ENCODE peak calls at places on chromosomes 6 and 20, in four cellular contexts. E is astrocyte, S is neuronal stem cell, Z is pancreas. I is an unnamed sample.

GRCh38 chr20:41182296-41183212 is 45.2 kb downstream of the PLCG1 start:
- DNase-seq in E (no peak), Z (no peak), S (no peak), I (no peak)

GRCh38 chr6:157047951-157048350 is 270.8 kb downstream of the ARID1B start:
- DNase-seq in S (no peak), E (no peak), Z (no peak), I (peak; percentile 33)

GRCh38 chr20:47397652-47398301 is 41.3 kb upstream of the ZMYND8 start:
- DNase-seq in Z (no peak), S (no peak), E (no peak), I (no peak)

GRCh38 chr6:163533443-163533842 is 118.9 kb downstream of the QKI start:
- DNase-seq in S (no peak), E (peak; percentile 93), Z (no peak), I (peak; percentile 97)

GRCh38 chr6:162733489-162733888 is 5.7 kb downstream of the PACRG start:
- DNase-seq in S (no peak), Z (no peak), E (no peak), I (no peak)

GRCh38 chr20:38190166-38190565 is 25.1 kb upstream of the TGM2 start:
- DNase-seq in S (no peak), Z (no peak), E (no peak), I (no peak)

GRCh38 chr6:32070814-32071466 is 32.7 kb downstream of the CYP21A2 start:
- DNase-seq in S (no peak), E (no peak), Z (no peak), I (no peak)

GRCh38 chr6:127222418-127222817 is 44.2 kb upstream of the RNF146 start:
- DNase-seq in S (no peak), E (no peak), Z (no peak), I (no peak)

GRCh38 chr6:144151010-144151727 is 852 bp downstream of the STX11 start:
- DNase-seq in S (no peak), E (no peak), Z (no peak), I (no peak)

GRCh38 chr20:44113642-44113945 is 73.4 kb downstream of the JPH2 start:
- DNase-seq in S (no peak), E (no peak), Z (no peak), I (no peak)

GRCh38 chr6:26022166-26022510 is 59.5 kb downstream of the TRIM38 start:
- DNase-seq in E (peak; percentile 78), S (no peak), Z (no peak), I (peak; percentile 88)

GRCh38 chr6:169845426-169846285 is 94.2 kb downstream of the ERMARD start:
- DNase-seq in E (no peak), S (no peak), Z (no peak), I (no peak)
- H3K4me1 ChIP-seq in E (no peaks in the 10 kb centered on the region), S (no peaks in the 10 kb centered on the region), Z (no peaks in the 10 kb centered on the region), I (no peaks in the 10 kb centered on the region)

GRCh38 chr20:34302723-34303528 is at the start of gene AHCY:
- DNase-seq in E (peak; percentile 92), S (peak; percentile 93), Z (peak; percentile 97), I (peak; percentile 95)
- H3K4me1 ChIP-seq in E (peaks cover 6% of the 10 kb centered on the region), S (peaks cover 13% of the 10 kb centered on the region), Z (peaks cover 10% of the 10 kb centered on the region), I (peaks cover 9% of the 10 kb centered on the region)

DNA sequence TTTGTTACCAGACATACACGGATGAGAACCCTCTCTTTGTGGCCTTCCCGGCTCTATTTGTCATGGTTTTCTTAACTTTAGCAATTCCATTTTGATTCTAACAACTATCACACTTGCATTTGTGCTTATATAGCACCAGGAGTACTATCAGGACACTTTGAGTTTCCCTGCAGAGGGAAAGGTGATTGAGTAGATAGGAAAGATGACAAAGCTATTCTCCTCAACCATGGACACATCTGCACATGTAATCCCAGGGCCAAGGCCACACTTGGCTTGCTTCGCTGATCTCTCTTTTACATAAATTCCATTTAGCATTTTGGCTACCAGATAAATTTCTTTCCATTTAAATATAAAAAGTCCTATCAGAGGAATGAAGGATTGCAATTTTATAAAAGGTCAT is 23.3 kb upstream of the CFAP206 start:
- DNase-seq in E (no peak), Z (no peak), S (no peak), I (no peak)
- H3K4me1 ChIP-seq in E (no peaks in the 10 kb centered on the region), Z (no peaks in the 10 kb centered on the region), S (no peaks in the 10 kb centered on the region), I (no peaks in the 10 kb centered on the region)

GRCh38 chr6:33746036-33746600 is 587 bp downstream of the IP6K3 start:
- DNase-seq in E (peak; percentile 21), S (no peak), Z (peak; percentile 54), I (peak; percentile 61)
- H3K4me1 ChIP-seq in E (peaks cover 12% of the 10 kb centered on the region), S (peaks cover 46% of the 10 kb centered on the region), Z (no peaks in the 10 kb centered on the region), I (peaks cover 29% of the 10 kb centered on the region)

GRCh38 chr6:99424761-99425646 is at the start of gene PNISR:
- DNase-seq in Z (peak; percentile 74), E (peak; percentile 98), S (peak; percentile 95), I (peak; percentile 99)
- H3K4me1 ChIP-seq in Z (peaks cover 33% of the 10 kb centered on the region), E (peaks cover 14% of the 10 kb centered on the region), S (peaks cover 10% of the 10 kb centered on the region), I (peaks cover 2% of the 10 kb centered on the region)

DNA sequence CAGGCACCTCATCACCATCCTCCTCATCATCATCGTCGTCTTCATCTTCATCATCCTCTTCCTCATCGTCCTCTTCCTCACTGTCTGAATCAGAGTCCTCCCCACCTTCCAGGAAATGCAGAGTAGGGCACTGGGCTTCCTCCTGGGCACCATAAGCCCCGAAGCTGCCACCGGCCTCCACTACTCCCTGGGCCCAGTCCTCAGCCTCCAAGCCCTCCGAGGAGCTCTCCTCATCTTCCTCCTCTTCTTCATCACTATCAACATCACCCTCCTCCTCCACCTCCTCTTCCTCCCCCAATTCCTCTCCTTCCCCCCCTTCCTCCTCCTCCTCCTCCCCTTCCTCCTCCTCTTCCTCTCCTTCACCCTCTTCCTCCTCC is 1.7 kb downstream of the CENPB start:
- DNase-seq in S (no peak), Z (no peak), E (no peak), I (no peak)
- H3K4me1 ChIP-seq in S (peaks cover 3% of the 10 kb centered on the region), Z (peaks cover 10% of the 10 kb centered on the region), E (peaks cover 18% of the 10 kb centered on the region), I (peaks cover 16% of the 10 kb centered on the region)

I was measured in IMR-90.